ENCODE peak calls at places on chromosomes 2 and 18, in four cellular contexts. L is epithelial cell of esophagus, H is K562, D is A549. C is an unnamed sample.

GRCh38 chr2:69061518-69061917 is 48.5 kb downstream of the ANTXR1 start:
- DNase-seq in L (no peak), D (no peak), H (no peak), C (no peak)

GRCh38 chr2:100178085-100178788 is 35.8 kb upstream of the AFF3 start:
- DNase-seq in L (peak), D (peak), H (peak), C (no peak)

GRCh38 chr2:152097291-152098032 is 1.4 kb downstream of the CACNB4 start:
- DNase-seq in D (peak), L (peak), H (no peak), C (no peak)

GRCh38 chr2:181516992-181517391 is 59.8 kb downstream of the ITGA4 start:
- DNase-seq in D (no peak), H (no peak), L (no peak), C (no peak)

GRCh38 chr2:99066075-99066557 is 75.4 kb upstream of the C2orf15 start:
- DNase-seq in H (peak), L (peak), D (peak), C (peak)

GRCh38 chr2:75808793-75809535 is 98.2 kb upstream of the GCFC2 start:
- DNase-seq in H (no peak), D (no peak), L (peak), C (no peak)

GRCh38 chr2:119713819-119714490 is 35.0 kb downstream of the TMEM177 start:
- DNase-seq in H (no peak), D (no peak), L (no peak), C (no peak)

GRCh38 chr18:25230658-25231326 is 121.2 kb downstream of the ZNF521 start:
- DNase-seq in L (peak), D (no peak), H (no peak), C (peak)

GRCh38 chr2:54574107-54574859 is 118.2 kb downstream of the SPTBN1 start:
- DNase-seq in D (no peak), H (peak), L (peak), C (peak)

GRCh38 chr2:170905864-170906263 is 23.2 kb upstream of the GORASP2 start:
- DNase-seq in L (no peak), H (no peak), D (no peak), C (no peak)

GRCh38 chr18:65227970-65228369 is 522.8 kb upstream of the CDH7 start:
- DNase-seq in D (no peak), L (no peak), H (no peak), C (no peak)
- TF ChIP-seq CTCF in D (no peak), L (no peak), H (no peak), C (peak)

DNA sequence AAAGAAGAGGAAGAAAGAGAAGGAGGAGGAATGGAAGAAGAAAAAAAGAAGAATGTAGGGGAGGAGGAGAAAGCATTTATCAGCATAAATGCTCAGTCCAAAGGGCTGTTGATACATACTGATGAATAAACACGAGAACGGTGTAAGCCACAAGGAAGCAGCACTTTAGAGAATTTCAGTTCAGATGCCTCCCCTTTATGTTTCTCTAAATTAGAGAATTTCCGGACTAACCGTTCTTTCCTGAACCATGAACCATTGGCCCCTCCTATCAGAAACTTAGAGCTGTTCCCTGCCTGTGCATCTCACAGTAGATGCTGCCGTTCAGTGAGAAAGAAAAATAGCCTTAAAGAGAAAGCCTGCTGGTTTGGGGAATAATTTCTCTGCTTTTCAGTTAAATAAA is 49.2 kb upstream of the TUBA3D start:
- DNase-seq in D (no peak), H (no peak), L (no peak), C (no peak)
- H3K4me3 ChIP-seq in D (no peak), H (no peak), L (no peak), C (no peak)

DNA sequence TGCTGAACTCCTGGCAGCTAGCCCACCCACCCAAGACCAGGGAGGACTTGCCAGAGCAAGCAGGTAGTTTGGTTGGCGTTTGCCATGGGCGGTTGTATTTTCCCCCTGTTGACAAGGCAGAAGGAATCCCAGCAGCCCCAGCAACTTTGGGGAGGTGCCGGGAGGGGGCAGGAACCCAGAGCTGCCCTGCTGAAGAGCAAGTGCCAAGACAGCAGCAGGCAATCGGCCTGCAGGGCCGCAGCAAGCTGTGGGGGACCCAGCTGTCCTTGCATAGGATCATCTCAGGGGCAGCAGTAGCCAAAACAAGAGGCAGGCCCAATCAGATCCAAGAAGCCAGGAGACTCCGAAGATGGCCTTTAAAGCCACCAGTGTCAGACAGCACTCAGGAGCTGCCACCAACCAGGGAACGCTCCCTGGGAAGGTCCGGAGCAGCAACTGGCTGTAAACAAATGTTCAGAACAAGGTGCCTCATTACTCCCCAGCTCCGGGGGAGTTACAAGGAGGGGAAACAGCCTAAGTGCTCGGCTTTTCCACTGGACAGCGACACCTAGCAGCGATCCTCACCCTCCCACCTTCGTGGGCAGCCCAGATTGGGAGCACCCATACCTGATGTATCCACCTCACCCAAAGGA is 2.1 kb downstream of the ST8SIA5 start:
- DNase-seq in L (no peak), H (no peak), D (no peak), C (no peak)
- TF ChIP-seq CTCF in L (no peak), H (no peak), D (no peak), C (peak)

DNA sequence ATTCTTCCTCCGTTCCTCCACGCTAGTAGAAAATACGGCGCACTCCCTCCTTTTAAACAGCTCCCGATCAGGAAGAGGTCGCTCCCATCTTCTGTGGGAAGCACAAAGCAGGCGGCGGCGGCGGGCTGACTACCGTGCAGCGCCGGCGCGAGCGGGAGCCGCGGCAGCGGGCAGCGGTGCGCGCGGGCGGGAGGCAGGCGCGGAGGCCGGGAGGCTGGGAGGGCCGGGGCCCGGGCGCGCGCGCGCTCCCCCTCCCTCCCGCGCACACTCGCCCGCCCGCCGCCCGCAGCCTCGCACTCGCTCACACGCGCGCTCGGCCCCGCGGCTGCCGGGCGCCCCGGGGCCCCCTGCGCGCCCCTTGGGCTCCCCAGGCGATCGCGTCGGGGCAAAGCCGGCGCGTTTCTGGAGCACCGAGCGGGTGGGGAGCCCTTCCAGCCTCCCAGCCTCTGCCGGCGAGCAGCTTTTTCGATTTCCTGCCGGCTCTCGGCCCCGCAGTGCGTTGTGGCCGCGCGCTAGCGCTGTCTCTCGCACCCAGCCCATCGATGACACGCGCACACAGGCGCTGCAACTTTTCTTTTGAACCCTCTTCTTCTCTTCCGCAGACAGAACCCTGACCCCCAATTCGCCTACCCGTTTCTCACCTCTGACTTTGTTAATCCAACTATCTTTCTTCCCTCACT is at the start of gene SLC8A1:
- DNase-seq in L (peak), D (peak), H (no peak), C (no peak)
- H3K4me3 ChIP-seq in L (peak), D (peak), H (no peak), C (peak)

GRCh38 chr2:11417946-11418585 is 47.9 kb downstream of the E2F6 start:
- DNase-seq in H (peak), L (peak), D (peak), C (no peak)
- TF ChIP-seq CTCF in H (peak), L (peak), D (peak), C (peak)

GRCh38 chr2:239500915-239501630 is 100.3 kb upstream of the HDAC4 start:
- DNase-seq in L (no peak), D (no peak), H (no peak), C (no peak)
- H3K4me3 ChIP-seq in L (no peak), D (no peak), H (no peak), C (no peak)

GRCh38 chr2:52383541-52383940 is 1351.6 kb upstream of the NRXN1 start:
- DNase-seq in D (no peak), L (no peak), H (no peak), C (no peak)
- TF ChIP-seq CTCF in D (no peak), L (no peak), H (no peak), C (no peak)